ENCODE peak calls at places on chromosome 9, in four cellular contexts. Y is K562, G is GM12878, O is HepG2. Z is an unnamed sample.

GRCh38 chr9:37621299-37621934 is 29.0 kb upstream of the TOMM5 start:
- DNase-seq in Y (peak), G (no peak), O (no peak), Z (no peak)

GRCh38 chr9:113477661-113478060 is 14.1 kb downstream of the RGS3 start:
- DNase-seq in Y (no peak), G (no peak), O (no peak), Z (no peak)

GRCh38 chr9:16883586-16883985 is 13.1 kb upstream of the BNC2 start:
- DNase-seq in Y (no peak), G (no peak), O (no peak), Z (no peak)

GRCh38 chr9:87991151-87991870 is 17.0 kb upstream of the CDK20 start:
- DNase-seq in Y (no peak), G (no peak), O (no peak), Z (no peak)

GRCh38 chr9:133701981-133702797 is 36.0 kb downstream of the SARDH start:
- DNase-seq in Y (no peak), G (no peak), O (no peak), Z (no peak)

GRCh38 chr9:104121022-104121421 is 26.9 kb downstream of the SMC2 start:
- DNase-seq in Y (no peak), G (no peak), O (no peak), Z (no peak)

GRCh38 chr9:5630038-5630507 is 1.2 kb downstream of the RIC1 start:
- DNase-seq in Y (no peak), G (no peak), O (peak), Z (peak)

GRCh38 chr9:20353529-20353928 is 268.8 kb downstream of the MLLT3 start:
- DNase-seq in Y (no peak), G (no peak), O (no peak), Z (no peak)

GRCh38 chr9:69115621-69116020 is 58.5 kb upstream of the TJP2 start:
- DNase-seq in Y (no peak), G (no peak), O (no peak), Z (no peak)
- TF ChIP-seq POLR2AphosphoS2 in Y (no peak), G (no peak), O (no peak), Z (no peak)

GRCh38 chr9:35664531-35665470 is at the start of gene ARHGEF39:
- DNase-seq in Y (peak), G (no peak), O (peak), Z (peak)

GRCh38 chr9:35660966-35661413 is 2.9 kb downstream of the CCDC107 start:
- DNase-seq in Y (no peak), G (no peak), O (peak), Z (peak)

GRCh38 chr9:35665471-35665818 is 450 bp upstream of the ARHGEF39 start:
- DNase-seq in Y (no peak), G (no peak), O (no peak), Z (no peak)

GRCh38 chr9:35661756-35662350 is 3.1 kb downstream of the ARHGEF39 start:
- DNase-seq in Y (no peak), G (no peak), O (peak), Z (no peak)

DNA sequence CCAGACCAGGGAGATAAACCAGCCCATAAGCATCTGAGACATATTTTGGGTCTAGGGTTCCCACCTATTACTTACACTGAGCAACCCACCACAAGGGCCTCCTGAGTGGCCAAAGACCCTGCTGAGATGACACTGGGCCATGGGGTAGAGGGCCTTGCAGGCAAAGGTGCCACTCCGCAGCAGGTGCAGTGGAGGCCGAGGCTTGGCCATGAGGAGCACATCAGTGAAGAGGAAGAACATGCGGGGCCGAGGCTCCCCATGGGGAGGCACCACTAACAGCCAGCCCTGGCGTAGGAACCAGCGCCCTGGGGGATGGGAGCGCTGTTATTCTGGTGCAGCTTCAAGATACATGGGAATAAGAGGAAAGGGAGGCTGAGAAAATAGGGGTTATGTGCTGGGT is 2.6 kb downstream of the ARHGEF39 start:
- DNase-seq in Y (no peak), G (no peak), O (no peak), Z (no peak)
- TF ChIP-seq MAX in Y (no peak), G (no peak), O (no peak), Z (no peak)

DNA sequence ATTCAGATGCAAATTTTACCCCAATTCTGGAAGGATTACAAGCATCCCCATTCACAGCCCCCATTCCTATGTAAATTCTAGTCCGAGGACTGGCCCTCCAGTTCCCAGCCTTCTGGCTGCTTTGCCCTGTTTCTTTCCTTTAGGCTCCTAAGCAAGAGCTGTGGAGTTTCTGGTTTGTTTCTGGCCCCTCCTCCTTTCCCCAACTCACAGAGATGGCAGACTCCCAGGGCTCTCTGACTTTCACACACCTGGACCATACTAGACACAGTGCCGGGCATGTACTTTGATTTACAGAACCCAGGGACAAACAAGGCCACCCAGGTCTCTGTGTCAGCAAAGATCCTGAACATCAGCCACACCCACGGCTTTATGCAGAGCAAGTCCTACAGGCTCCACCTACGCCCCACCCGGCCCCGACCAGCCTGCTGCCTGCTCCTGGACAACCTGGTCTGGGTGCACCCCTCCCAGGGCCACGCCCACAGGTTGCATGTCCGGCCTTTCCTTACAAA is 62.5 kb downstream of the SEMA4D start:
- DNase-seq in Y (no peak), G (no peak), O (no peak), Z (peak)
- TF ChIP-seq POLR2AphosphoS2 in Y (no peak), G (no peak), O (no peak), Z (no peak)

GRCh38 chr9:86767373-86767772 is 179.9 kb downstream of the GAS1 start:
- DNase-seq in Y (no peak), G (no peak), O (no peak), Z (no peak)
- TF ChIP-seq MAX in Y (no peak), G (no peak), O (no peak), Z (no peak)

DNA sequence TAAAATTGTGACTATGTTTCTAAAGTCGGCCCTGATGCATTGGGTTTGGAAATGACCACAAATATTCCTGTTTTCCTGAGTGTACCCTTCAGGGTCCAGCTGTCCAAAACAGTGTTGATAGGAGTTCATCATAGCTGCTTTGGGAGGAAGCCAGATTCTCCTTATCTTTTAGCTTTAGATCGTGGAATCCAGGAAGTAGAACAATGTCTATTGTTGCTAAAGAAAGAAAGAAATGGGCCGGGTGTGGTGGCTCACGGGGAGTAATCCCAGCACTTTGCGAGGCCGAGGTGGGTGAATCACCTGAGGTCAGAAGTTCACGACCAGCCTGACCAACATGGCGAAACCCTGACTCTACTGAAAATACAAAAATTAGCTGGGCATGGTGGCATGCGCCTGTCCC is 9.5 kb downstream of the CAVIN4 start:
- DNase-seq in Y (no peak), G (no peak), O (peak), Z (no peak)
- TF ChIP-seq POLR2AphosphoS2 in Y (no peak), G (no peak), O (no peak), Z (no peak)

GRCh38 chr9:4548796-4549725 is 58.8 kb downstream of the SLC1A1 start:
- DNase-seq in Y (peak), G (no peak), O (peak), Z (peak)
- TF ChIP-seq MAX in Y (no peak), G (no peak), O (no peak), Z (no peak)

GRCh38 chr9:123784513-123784912 is 145.4 kb downstream of the DENND1A start:
- DNase-seq in Y (no peak), G (no peak), O (no peak), Z (no peak)
- TF ChIP-seq POLR2AphosphoS2 in Y (no peak), G (no peak), O (no peak), Z (no peak)

DNA sequence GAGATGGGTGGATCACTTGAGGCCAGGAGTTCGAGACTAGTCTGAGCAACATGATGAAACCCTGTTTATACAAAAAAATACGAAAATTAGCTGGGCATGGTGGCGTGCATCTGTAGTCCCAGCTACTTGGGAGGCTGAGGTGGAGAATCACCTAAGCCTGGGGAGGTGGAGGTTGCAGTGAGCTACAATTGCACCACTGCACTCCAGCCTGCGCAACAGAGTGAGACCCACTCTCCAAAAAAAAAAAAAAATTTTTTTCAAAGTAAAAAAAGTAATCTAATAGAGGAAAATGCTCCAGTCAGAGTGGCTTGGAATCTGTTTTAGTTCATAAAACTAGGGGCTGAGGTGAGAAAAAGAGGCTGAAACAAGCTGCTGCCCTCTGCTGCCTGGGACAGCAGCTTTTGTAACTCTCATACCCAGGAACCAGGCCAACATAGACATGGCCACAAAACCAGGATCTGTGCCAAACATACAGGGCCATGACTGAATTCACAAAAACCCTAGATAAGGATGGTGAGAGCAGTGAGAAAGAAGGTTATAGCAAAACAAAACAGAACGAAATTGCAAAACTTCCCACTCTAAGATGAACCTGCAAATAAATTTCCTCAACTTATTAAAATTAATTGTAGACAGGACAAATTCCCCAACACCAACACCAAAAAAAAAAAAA is 13.1 kb upstream of the DCAF12 start:
- DNase-seq in Y (peak), G (no peak), O (peak), Z (peak)
- TF ChIP-seq MAX in Y (no peak), G (no peak), O (no peak), Z (no peak)

GRCh38 chr9:79053613-79054012 is 518.2 kb upstream of the TLE4 start:
- DNase-seq in Y (no peak), G (peak), O (no peak), Z (no peak)
- TF ChIP-seq POLR2AphosphoS2 in Y (no peak), G (no peak), O (no peak), Z (no peak)